ENCODE peak calls at places on chromosomes 16 and 17, in seven cellular contexts. T, Z, L, F, G, N and C are unnamed samples.

GRCh38 chr16:66430214-66430613 is 3.1 kb downstream of the BEAN1 start:
- DNase-seq in Z (no peak), F (no peak), G (no peak), L (no peak), T (no peak), N (no peak), C (no peak)

GRCh38 chr17:42459256-42459982 is 741 bp downstream of the ATP6V0A1 start:
- DNase-seq in Z (no peak), F (no peak), T (peak), L (no peak), G (no peak), N (peak), C (no peak)

GRCh38 chr16:2095315-2095853 is 40.3 kb downstream of the PKD1 start:
- DNase-seq in Z (no peak), T (no peak), L (no peak), G (no peak), F (no peak), N (no peak), C (no peak)

GRCh38 chr16:10093564-10093963 is 88.7 kb downstream of the GRIN2A start:
- DNase-seq in L (no peak), Z (no peak), T (no peak), G (no peak), N (no peak), F (no peak), C (no peak)

GRCh38 chr16:84486551-84487235 is 17.8 kb downstream of the MEAK7 start:
- DNase-seq in Z (no peak), L (peak), N (no peak), T (peak), G (no peak), F (no peak), C (no peak)

GRCh38 chr17:6507535-6507934 is 48.8 kb downstream of the PITPNM3 start:
- DNase-seq in F (no peak), N (no peak), Z (peak), T (peak), L (no peak), G (no peak), C (no peak)

GRCh38 chr16:81492307-81492706 is 47.7 kb downstream of the CMIP start:
- DNase-seq in F (no peak), Z (no peak), G (no peak), N (no peak), L (no peak), T (no peak), C (no peak)

GRCh38 chr16:31301708-31302400 is 42.1 kb downstream of the ITGAM start:
- DNase-seq in Z (no peak), L (peak), T (no peak), N (no peak), G (no peak), F (no peak), C (peak)

GRCh38 chr16:353404-354285 is 1.1 kb upstream of the AXIN1 start:
- DNase-seq in G (no peak), F (no peak), L (no peak), N (no peak), Z (no peak), T (no peak), C (peak)

GRCh38 chr17:30236807-30237206 is 1.3 kb upstream of the SLC6A4 start:
- DNase-seq in N (no peak), T (peak), F (no peak), G (no peak), Z (no peak), L (peak), C (no peak)

GRCh38 chr16:87847467-87847784 is 21.9 kb downstream of the SLC7A5 start:
- DNase-seq in T (no peak), G (no peak), L (no peak), N (no peak), Z (no peak), F (no peak), C (no peak)

GRCh38 chr16:637081-638018 is 1.2 kb upstream of the METTL26 start:
- DNase-seq in N (peak), L (peak), F (peak), Z (no peak), G (peak), T (peak), C (peak)

GRCh38 chr16:15037745-15038144 is 18.1 kb downstream of the NTAN1 start:
- DNase-seq in T (no peak), N (no peak), G (no peak), L (no peak), Z (no peak), F (no peak), C (no peak)

GRCh38 chr16:51374346-51374745 is 223.3 kb upstream of the SALL1 start:
- DNase-seq in T (no peak), L (no peak), G (no peak), N (no peak), Z (no peak), F (no peak), C (no peak)

GRCh38 chr16:56337858-56338325 is 87.5 kb downstream of the AMFR start:
- DNase-seq in N (no peak), G (no peak), Z (no peak), L (no peak), F (no peak), T (no peak), C (no peak)

GRCh38 chr16:89174877-89175276 is 3.3 kb downstream of the CDH15 start:
- DNase-seq in L (no peak), T (no peak), Z (no peak), F (no peak), N (no peak), G (no peak), C (no peak)

GRCh38 chr17:77212081-77212832 is 71.5 kb downstream of the SEC14L1 start:
- DNase-seq in T (no peak), L (no peak), F (no peak), G (no peak), Z (no peak), N (no peak), C (no peak)

GRCh38 chr16:86350289-86350688 is 160.0 kb upstream of the FOXF1 start:
- DNase-seq in G (no peak), L (no peak), N (no peak), F (no peak), Z (no peak), T (no peak), C (no peak)

GRCh38 chr17:69218986-69219385 is 9.6 kb downstream of the ABCA10 start:
- DNase-seq in T (no peak), Z (no peak), F (no peak), N (no peak), L (no peak), G (no peak), C (no peak)

GRCh38 chr16:54099627-54100026 is 187.0 kb downstream of the IRX3 start:
- DNase-seq in N (no peak), Z (no peak), L (no peak), G (no peak), F (no peak), T (no peak), C (no peak)

GRCh38 chr16:12675852-12676251 is 127.8 kb downstream of the CPPED1 start:
- DNase-seq in Z (peak), G (no peak), L (no peak), N (no peak), T (no peak), F (no peak), C (no peak)

GRCh38 chr16:86723699-86724098 is 145.3 kb downstream of the FOXL1 start:
- DNase-seq in Z (no peak), L (no peak), G (no peak), N (no peak), F (no peak), T (no peak), C (no peak)

GRCh38 chr17:6492892-6493674 is 48.8 kb downstream of the PIMREG start:
- DNase-seq in Z (no peak), L (no peak), F (no peak), T (no peak), G (no peak), N (no peak), C (no peak)

GRCh38 chr17:80751460-80752368 is 207.1 kb downstream of the RPTOR start:
- DNase-seq in Z (peak), T (peak), F (no peak), G (no peak), L (no peak), N (no peak), C (no peak)

GRCh38 chr17:18246880-18247612 is 11.5 kb downstream of the FLII start:
- DNase-seq in G (no peak), L (peak), F (no peak), T (peak), N (peak), Z (no peak), C (no peak)

GRCh38 chr16:71520550-71520949 is 5.7 kb upstream of the CHST4 start:
- DNase-seq in L (no peak), F (no peak), G (no peak), T (no peak), Z (no peak), N (no peak), C (no peak)

GRCh38 chr16:47230296-47230695 is 86.6 kb upstream of the NETO2 start:
- DNase-seq in G (no peak), T (no peak), F (no peak), N (no peak), Z (no peak), L (no peak), C (no peak)

GRCh38 chr17:57107498-57108101 is 22.6 kb downstream of the AKAP1 start:
- DNase-seq in N (no peak), Z (no peak), F (no peak), G (no peak), T (peak), L (no peak), C (no peak)

GRCh38 chr17:3980381-3980975 is 16.2 kb upstream of the ATP2A3 start:
- DNase-seq in F (no peak), T (no peak), L (no peak), G (no peak), N (no peak), Z (no peak), C (no peak)